ENCODE peak calls at places on chromosomes 12 and 14, in seven cellular contexts. D is activated T-helper 1 cell treated with anti-CD3 and anti-CD28 coated beads, Interleukin-2, amount 50 U/mL, for 16 hours; R is SK-N-DZ; X is activated CD4-positive, alpha-beta T cell treated with anti-CD3 and anti-CD28 coated beads, Interleukin-2, amount 50 U/mL, for 48 hours; O is HT1080; T is retina; L is astrocyte of the cerebellum. F is an unnamed sample.

GRCh38 chr14:104505085-104506074 is 74.2 kb upstream of the C14orf180 start:
- DNase-seq in D (no peak), R (no peak), O (no peak), L (no peak), T (no peak), X (no peak), F (no peak)

GRCh38 chr14:69720912-69721311 is 46.0 kb upstream of the SRSF5 start:
- DNase-seq in T (no peak), O (no peak), D (no peak), X (no peak), L (no peak), R (no peak), F (no peak)

GRCh38 chr12:1203735-1204019 is 212.7 kb downstream of the ERC1 start:
- DNase-seq in R (no peak), D (no peak), X (no peak), T (no peak), O (no peak), L (no peak), F (no peak)

GRCh38 chr14:23068792-23069412 is 11.6 kb upstream of the CDH24 start:
- DNase-seq in D (peak), R (peak), O (peak), X (peak), L (peak), T (peak), F (peak)

GRCh38 chr12:19836056-19836455 is 396.8 kb downstream of the AEBP2 start:
- DNase-seq in R (no peak), D (no peak), T (no peak), X (no peak), O (no peak), L (no peak), F (no peak)

GRCh38 chr12:113990548-113991223 is 24.6 kb upstream of the RBM19 start:
- DNase-seq in D (no peak), R (no peak), X (no peak), O (no peak), L (no peak), T (no peak), F (no peak)

GRCh38 chr12:3553681-3554546 is 62.9 kb downstream of the PRMT8 start:
- DNase-seq in O (peak), D (no peak), R (no peak), L (no peak), X (no peak), T (no peak), F (no peak)

GRCh38 chr14:72726444-72726843 is 167.5 kb downstream of the DPF3 start:
- DNase-seq in O (no peak), R (no peak), T (no peak), X (no peak), L (no peak), D (no peak), F (no peak)

GRCh38 chr14:59309291-59309900 is 120.9 kb downstream of the DAAM1 start:
- DNase-seq in L (no peak), T (no peak), R (no peak), O (no peak), D (no peak), X (no peak), F (no peak)

GRCh38 chr12:66086001-66086400 is 44.5 kb downstream of the LLPH start:
- DNase-seq in D (no peak), R (no peak), O (no peak), T (no peak), L (no peak), X (no peak), F (no peak)

GRCh38 chr12:132279184-132279889 is 50.1 kb downstream of the GALNT9 start:
- DNase-seq in D (no peak), L (no peak), R (peak), T (no peak), O (no peak), X (no peak), F (no peak)

GRCh38 chr12:72077111-72077820 is 138.6 kb downstream of the TPH2 start:
- DNase-seq in D (no peak), R (no peak), X (no peak), O (peak), L (no peak), T (no peak), F (no peak)

GRCh38 chr14:53838374-53838773 is 118.3 kb downstream of the BMP4 start:
- DNase-seq in R (no peak), X (no peak), T (no peak), L (no peak), O (no peak), D (no peak), F (no peak)

GRCh38 chr12:132275110-132275531 is 54.3 kb downstream of the GALNT9 start:
- DNase-seq in X (no peak), O (peak), R (peak), D (no peak), L (no peak), T (peak), F (peak)

F was measured in nephron progenitor cell.